ENCODE peak calls at places on chromosomes 2 and 18, in four cellular contexts. Q is cardiac muscle cell, J is breast epithelium, O is mesendoderm. K is an unnamed sample.

GRCh38 chr2:84969511-84970265 is 1.3 kb upstream of the KCMF1 start:
- DNase-seq in Q (peak; percentile 34), O (peak; percentile 53), J (no peak), K (peak; percentile 71)

GRCh38 chr2:111168528-111168929 is 47.8 kb downstream of the BCL2L11 start:
- DNase-seq in J (no peak), O (no peak), Q (peak; percentile 30), K (peak; percentile 68)

GRCh38 chr2:120605231-120605935 is 130.3 kb upstream of the GLI2 start:
- DNase-seq in O (peak; percentile 19), Q (no peak), J (no peak), K (peak; percentile 54)

GRCh38 chr2:144946263-144946662 is 426.3 kb upstream of the ZEB2 start:
- DNase-seq in Q (no peak), J (no peak), O (no peak), K (peak; percentile 80)

GRCh38 chr18:47191956-47192355 is 15.8 kb upstream of the IER3IP1 start:
- DNase-seq in Q (no peak), O (peak; percentile 18), J (no peak), K (peak; percentile 7)

GRCh38 chr2:12032975-12033374 is 286.5 kb downstream of the LPIN1 start:
- DNase-seq in J (no peak), Q (no peak), O (peak; percentile 28), K (no peak)

GRCh38 chr2:11767779-11768178 is 21.3 kb downstream of the LPIN1 start:
- DNase-seq in O (no peak), Q (no peak), J (no peak), K (no peak)

GRCh38 chr2:109437325-109438090 is 176.3 kb downstream of the SEPTIN10 start:
- DNase-seq in J (no peak), O (no peak), Q (no peak), K (no peak)

GRCh38 chr2:64749446-64749845 is 95.7 kb upstream of the SERTAD2 start:
- DNase-seq in Q (no peak), J (no peak), O (no peak), K (no peak)

GRCh38 chr2:220646424-220646823 is 925.7 kb downstream of the EPHA4 start:
- DNase-seq in O (no peak), J (no peak), Q (no peak), K (no peak)

GRCh38 chr2:186456941-186457340 is 29.1 kb upstream of the ZC3H15 start:
- DNase-seq in O (no peak), Q (no peak), J (no peak), K (no peak)

GRCh38 chr2:1743396-1744150 is 742 bp downstream of the PXDN start:
- DNase-seq in Q (peak; percentile 62), O (peak; percentile 71), J (no peak), K (peak; percentile 66)

GRCh38 chr18:58176915-58177717 is 133.1 kb downstream of the NEDD4L start:
- DNase-seq in Q (no peak), O (no peak), J (no peak), K (no peak)

GRCh38 chr18:5966514-5966913 is 71.2 kb upstream of the TMEM200C start:
- DNase-seq in Q (no peak), O (no peak), J (no peak), K (no peak)

GRCh38 chr2:190023860-190024259 is 38.7 kb downstream of the MSTN start:
- DNase-seq in J (no peak), O (peak; percentile 69), Q (peak; percentile 66), K (peak; percentile 71)

GRCh38 chr18:10973579-10974260 is 175.6 kb downstream of the PIEZO2 start:
- DNase-seq in Q (no peak), J (no peak), O (no peak), K (no peak)

GRCh38 chr2:36238126-36238525 is 117.5 kb upstream of the CRIM1 start:
- DNase-seq in O (no peak), J (no peak), Q (no peak), K (no peak)

GRCh38 chr2:69437751-69438154 is 518 bp upstream of the NFU1 start:
- DNase-seq in Q (no peak), J (peak; percentile 61), O (no peak), K (no peak)

GRCh38 chr2:74915743-74916142 is 42.7 kb upstream of the POLE4 start:
- DNase-seq in Q (no peak), O (no peak), J (no peak), K (peak; percentile 89)

GRCh38 chr18:34153711-34154110 is 71.0 kb downstream of the NOL4 start:
- DNase-seq in Q (no peak), J (no peak), O (no peak), K (peak; percentile 32)

GRCh38 chr2:25310965-25311865 is 30.5 kb downstream of the DNMT3A start:
- DNase-seq in Q (no peak), O (peak; percentile 78), J (peak; percentile 70), K (no peak)

GRCh38 chr18:7945882-7946281 is 378.8 kb downstream of the PTPRM start:
- DNase-seq in J (no peak), O (no peak), Q (no peak), K (no peak)

GRCh38 chr18:2302628-2303516 is 268.4 kb downstream of the METTL4 start:
- DNase-seq in O (peak; percentile 35), Q (no peak), J (no peak), K (no peak)

GRCh38 chr18:69400253-69400975 is at the start of gene DOK6:
- DNase-seq in J (no peak), Q (peak; percentile 95), O (peak; percentile 88), K (no peak)

GRCh38 chr2:23651187-23651983 is 266.4 kb downstream of the KLHL29 start:
- DNase-seq in J (no peak), Q (no peak), O (no peak), K (peak; percentile 35)

GRCh38 chr2:212484563-212485080 is 54.0 kb downstream of the ERBB4 start:
- DNase-seq in Q (peak; percentile 10), J (no peak), O (peak; percentile 39), K (no peak)

GRCh38 chr2:43332653-43333052 is 106.2 kb upstream of the ZFP36L2 start:
- DNase-seq in Q (peak; percentile 64), J (no peak), O (no peak), K (peak; percentile 49)

GRCh38 chr2:101153077-101153707 is 2.0 kb upstream of the TBC1D8 start:
- DNase-seq in Q (no peak), J (no peak), O (no peak), K (no peak)

GRCh38 chr2:182393361-182393760 is 33.5 kb downstream of the PDE1A start:
- DNase-seq in Q (no peak), O (no peak), J (no peak), K (no peak)

GRCh38 chr2:213544940-213545339 is 260.7 kb downstream of the SPAG16 start:
- DNase-seq in J (no peak), Q (no peak), O (no peak), K (no peak)

GRCh38 chr2:84846732-84847131 is 34.2 kb downstream of the TRABD2A start:
- DNase-seq in Q (no peak), O (no peak), J (no peak), K (no peak)

GRCh38 chr2:149410701-149411484 is 80.5 kb downstream of the LYPD6 start:
- DNase-seq in Q (no peak), J (no peak), O (no peak), K (no peak)

GRCh38 chr2:186570587-186570986 is 19.3 kb upstream of the ITGAV start:
- DNase-seq in J (no peak), O (peak; percentile 74), Q (no peak), K (no peak)

GRCh38 chr2:73870084-73870483 is 22.7 kb upstream of the ACTG2 start:
- DNase-seq in O (no peak), Q (no peak), J (peak; percentile 72), K (no peak)

GRCh38 chr18:46755315-46756171 is 1.3 kb downstream of the ST8SIA5 start:
- DNase-seq in Q (no peak), O (peak; percentile 13), J (no peak), K (no peak)

GRCh38 chr2:58984731-58985130 is 743.6 kb upstream of the FANCL start:
- DNase-seq in J (no peak), Q (no peak), O (no peak), K (no peak)

GRCh38 chr18:57428221-57429150 is 6.7 kb upstream of the ONECUT2 start:
- DNase-seq in J (no peak), O (peak; percentile 40), Q (no peak), K (no peak)

GRCh38 chr18:8765692-8766463 is 60.5 kb downstream of the MTCL1 start:
- DNase-seq in Q (peak; percentile 40), J (no peak), O (no peak), K (no peak)

GRCh38 chr2:174326880-174327558 is 7.7 kb upstream of the SP9 start:
- DNase-seq in Q (no peak), J (no peak), O (peak; percentile 26), K (no peak)

GRCh38 chr2:174327958-174328308 is 6.8 kb upstream of the SP9 start:
- DNase-seq in Q (no peak), J (no peak), O (peak; percentile 57), K (no peak)

GRCh38 chr2:174327559-174327897 is 7.2 kb upstream of the SP9 start:
- DNase-seq in Q (no peak), J (no peak), O (no peak), K (no peak)

GRCh38 chr2:174325932-174326879 is 8.5 kb upstream of the SP9 start:
- DNase-seq in O (peak; percentile 74), Q (no peak), J (no peak), K (peak; percentile 47)

DNA sequence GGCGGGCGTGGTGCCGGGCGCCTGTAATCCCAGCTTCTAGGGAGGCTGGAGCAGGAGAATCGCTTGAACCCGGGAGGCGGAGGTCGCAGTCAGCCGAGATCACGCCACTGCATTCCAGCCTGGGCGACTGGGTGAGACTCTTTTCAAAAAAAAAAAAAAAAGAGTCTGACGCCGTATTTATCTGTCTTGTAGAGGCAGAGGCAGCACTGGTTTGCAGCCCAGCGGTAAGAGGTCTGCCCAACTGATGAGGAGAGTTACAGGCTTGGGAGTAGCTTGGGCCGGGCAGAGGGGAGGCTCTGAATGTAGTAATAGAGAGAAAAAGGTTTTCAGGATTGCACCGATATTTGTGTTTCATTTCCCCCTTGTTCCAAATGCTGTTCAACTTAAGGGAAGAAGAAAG is 9.4 kb upstream of the SP9 start:
- DNase-seq in Q (no peak), O (peak; percentile 58), J (no peak), K (no peak)
- H3K4me3 ChIP-seq in Q (peak overlapping the region; percentile 33), O (no peak overlapping the region), J (no peak overlapping the region), K (no peak overlapping the region)

GRCh38 chr18:49490246-49490762 is 3.3 kb upstream of the C18orf32 start:
- DNase-seq in O (no peak), J (no peak), Q (no peak), K (no peak)
- H3K4me3 ChIP-seq in O (no peak overlapping the region), J (no peak overlapping the region), Q (no peak overlapping the region), K (peak overlapping the region; percentile 97)

DNA sequence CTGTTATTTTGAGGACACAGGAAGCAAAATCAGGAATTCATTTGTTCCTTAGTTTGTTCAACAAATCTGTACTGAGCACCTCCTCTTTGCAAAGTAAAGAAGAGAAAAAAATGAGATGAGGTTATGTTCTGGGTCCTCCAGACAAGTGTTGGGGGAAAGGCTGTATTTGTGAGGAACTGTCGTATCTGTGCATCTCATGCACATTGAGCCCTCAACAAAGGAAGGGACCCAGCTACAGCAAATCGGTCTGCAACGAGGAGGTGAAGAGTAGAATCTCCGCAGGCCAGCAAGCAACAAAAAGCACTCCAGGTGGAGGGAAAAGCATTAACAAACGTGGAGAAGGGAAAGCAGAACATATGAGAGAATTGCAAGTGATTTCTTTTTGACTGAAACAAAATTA is 143.0 kb upstream of the CYP1B1 start:
- DNase-seq in J (no peak), O (no peak), Q (no peak), K (no peak)
- H3K4me3 ChIP-seq in J (no peak overlapping the region), O (no peak overlapping the region), Q (no peak overlapping the region), K (no peak overlapping the region)

DNA sequence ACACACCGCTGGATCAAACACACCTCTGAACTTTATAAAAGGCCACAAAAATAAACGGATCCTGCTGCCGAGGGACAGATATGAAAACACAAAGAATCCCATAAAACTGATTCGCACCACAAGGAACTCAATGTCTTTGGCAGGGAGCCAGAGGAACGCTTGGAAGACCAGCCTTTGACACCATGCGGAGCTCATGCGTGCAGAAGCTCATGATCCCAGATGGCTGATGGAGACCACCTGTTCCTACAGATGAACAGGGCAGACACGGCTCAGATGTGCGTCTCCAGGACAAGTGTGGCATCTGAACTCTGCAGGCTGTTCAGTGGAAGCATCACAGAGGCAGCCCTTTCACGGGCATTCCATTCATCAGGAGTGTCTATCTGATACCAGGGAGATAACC is 24.9 kb downstream of the COPS9 start:
- DNase-seq in J (no peak), Q (no peak), O (no peak), K (no peak)
- H3K4me3 ChIP-seq in J (no peak overlapping the region), Q (no peak overlapping the region), O (no peak overlapping the region), K (no peak overlapping the region)